ENCODE peak calls at places on chromosomes 3 and 15, in seven cellular contexts. O, H, A, N, T, J and Y are unnamed samples.

GRCh38 chr15:40873625-40874561 is at the start of gene RHOV:
- DNase-seq in H (peak), J (peak), A (no peak), N (peak), O (peak), T (peak), Y (peak)

GRCh38 chr15:73633991-73634495 is 854 bp upstream of the NPTN start:
- DNase-seq in T (no peak), J (no peak), H (no peak), A (no peak), N (no peak), O (peak), Y (no peak)

GRCh38 chr15:73295630-73296286 is 73.0 kb downstream of the HCN4 start:
- DNase-seq in A (no peak), J (no peak), O (no peak), N (no peak), H (no peak), T (peak), Y (no peak)

GRCh38 chr3:22960326-22960984 is 242.7 kb upstream of the UBE2E2 start:
- DNase-seq in N (no peak), T (peak), H (peak), A (no peak), J (peak), O (peak), Y (peak)

GRCh38 chr15:64105113-64105704 is 9.4 kb downstream of the SNX1 start:
- DNase-seq in N (no peak), J (no peak), O (peak), T (peak), A (no peak), H (no peak), Y (no peak)

GRCh38 chr3:168877899-168878298 is 782.2 kb upstream of the GOLIM4 start:
- DNase-seq in A (no peak), T (no peak), O (peak), J (peak), N (no peak), H (no peak), Y (peak)

GRCh38 chr3:159734681-159735080 is 254.0 kb upstream of the IL12A start:
- DNase-seq in N (no peak), A (no peak), O (peak), T (no peak), J (no peak), H (no peak), Y (no peak)

GRCh38 chr3:50562866-50563265 is 4.7 kb downstream of the C3orf18 start:
- DNase-seq in O (no peak), H (no peak), J (no peak), A (no peak), N (no peak), T (no peak), Y (no peak)

GRCh38 chr3:79515072-79515471 is 252.7 kb downstream of the ROBO1 start:
- DNase-seq in A (no peak), H (no peak), O (peak), T (no peak), N (no peak), J (no peak), Y (no peak)

GRCh38 chr3:106018929-106019328 is 150.1 kb upstream of the CBLB start:
- DNase-seq in J (no peak), H (no peak), A (no peak), T (no peak), N (no peak), O (no peak), Y (no peak)

GRCh38 chr3:126264952-126265351 is 84.6 kb upstream of the ALDH1L1 start:
- DNase-seq in J (no peak), N (peak), O (no peak), H (no peak), T (no peak), A (no peak), Y (peak)

GRCh38 chr15:99130314-99130713 is 25.4 kb downstream of the SYNM start:
- DNase-seq in O (peak), T (no peak), N (no peak), J (no peak), H (no peak), A (no peak), Y (no peak)

GRCh38 chr3:13461169-13462124 is 18.7 kb upstream of the HDAC11 start:
- DNase-seq in J (peak), O (peak), A (no peak), T (peak), N (peak), H (peak), Y (peak)

GRCh38 chr3:58164916-58165821 is 45.6 kb downstream of the DNASE1L3 start:
- DNase-seq in T (no peak), J (peak), N (no peak), H (no peak), A (no peak), O (no peak), Y (peak)

GRCh38 chr3:103410231-103410630 is 975.4 kb downstream of the ZPLD1 start:
- DNase-seq in J (no peak), O (no peak), H (no peak), A (no peak), N (peak), T (no peak), Y (peak)

GRCh38 chr3:38017445-38018295 is 11.8 kb downstream of the PLCD1 start:
- DNase-seq in O (no peak), N (no peak), A (no peak), T (no peak), H (no peak), J (no peak), Y (no peak)

GRCh38 chr15:91710072-91710471 is 143.4 kb upstream of the SLCO3A1 start:
- DNase-seq in J (no peak), O (no peak), A (peak), H (no peak), T (no peak), N (no peak), Y (no peak)

GRCh38 chr3:196063456-196063855 is 18.4 kb downstream of the TFRC start:
- DNase-seq in T (no peak), H (no peak), A (no peak), J (no peak), N (no peak), O (no peak), Y (no peak)

GRCh38 chr3:149197669-149198068 is 24.0 kb downstream of the CP start:
- DNase-seq in J (no peak), H (no peak), T (no peak), N (peak), O (no peak), A (no peak), Y (peak)

GRCh38 chr3:13713396-13713795 is 164.5 kb downstream of the FBLN2 start:
- DNase-seq in O (no peak), A (peak), J (peak), N (no peak), H (no peak), T (no peak), Y (no peak)

GRCh38 chr15:94674251-94674650 is 442.9 kb downstream of the MCTP2 start:
- DNase-seq in N (no peak), H (no peak), O (peak), T (no peak), J (no peak), A (peak), Y (no peak)

GRCh38 chr3:19065027-19065426 is 83.3 kb upstream of the KCNH8 start:
- DNase-seq in O (no peak), A (no peak), J (no peak), N (no peak), H (no peak), T (no peak), Y (peak)

GRCh38 chr15:77866596-77867125 is 210.8 kb downstream of the TBC1D2B start:
- DNase-seq in J (no peak), O (no peak), A (no peak), H (no peak), N (no peak), T (no peak), Y (no peak)

GRCh38 chr3:48069339-48069738 is 53.1 kb upstream of the MAP4 start:
- DNase-seq in N (no peak), A (no peak), O (no peak), H (no peak), T (no peak), J (no peak), Y (no peak)

GRCh38 chr3:6861989-6862879 is 1.3 kb downstream of the GRM7 start:
- DNase-seq in A (no peak), O (no peak), T (no peak), J (no peak), H (no peak), N (peak), Y (no peak)

GRCh38 chr15:63054985-63055384 is 12.4 kb downstream of the TPM1 start:
- DNase-seq in H (no peak), J (no peak), A (no peak), N (no peak), O (peak), T (no peak), Y (no peak)

GRCh38 chr3:128422762-128423524 is 43.7 kb downstream of the DNAJB8 start:
- DNase-seq in A (no peak), T (no peak), O (no peak), J (no peak), H (no peak), N (no peak), Y (no peak)

GRCh38 chr3:36763850-36764703 is at the start of gene DCLK3:
- DNase-seq in O (no peak), T (peak), J (no peak), N (peak), A (no peak), H (no peak), Y (peak)

GRCh38 chr3:184001761-184002160 is 15.9 kb downstream of the ABCC5 start:
- DNase-seq in O (no peak), N (no peak), T (no peak), H (no peak), A (no peak), J (no peak), Y (no peak)

GRCh38 chr3:196108075-196108743 is 26.3 kb upstream of the TFRC start:
- DNase-seq in O (no peak), J (peak), T (no peak), A (no peak), N (peak), H (no peak), Y (peak)

GRCh38 chr15:77107531-77108355 is 36.8 kb upstream of the TSPAN3 start:
- DNase-seq in J (peak), A (no peak), H (peak), N (peak), O (peak), T (peak), Y (peak)

GRCh38 chr15:78075490-78076230 is 1.9 kb downstream of the TBC1D2B start:
- DNase-seq in H (peak), O (peak), T (peak), A (no peak), J (peak), N (no peak), Y (peak)

GRCh38 chr3:105483476-105483875 is 116.8 kb downstream of the ALCAM start:
- DNase-seq in J (no peak), T (no peak), O (no peak), N (no peak), H (no peak), A (no peak), Y (no peak)

GRCh38 chr3:55189359-55189801 is 261.5 kb upstream of the LRTM1 start:
- DNase-seq in H (no peak), T (no peak), N (no peak), A (peak), O (no peak), J (no peak), Y (peak)

GRCh38 chr3:146160964-146161724 is at the start of gene PLOD2:
- DNase-seq in T (no peak), H (peak), A (no peak), O (peak), N (peak), J (peak), Y (peak)

GRCh38 chr15:68749365-68750141 is 71.1 kb downstream of the ANP32A start:
- DNase-seq in H (no peak), J (no peak), O (no peak), T (no peak), N (no peak), A (no peak), Y (no peak)

GRCh38 chr3:119360046-119360445 is 65.9 kb downstream of the ARHGAP31 start:
- DNase-seq in O (no peak), N (no peak), J (no peak), H (no peak), T (no peak), A (no peak), Y (peak)

GRCh38 chr15:31338879-31339557 is 12.4 kb downstream of the KLF13 start:
- DNase-seq in J (no peak), T (peak), A (no peak), H (no peak), O (peak), N (no peak), Y (peak)

GRCh38 chr3:196111939-196112386 is 30.1 kb upstream of the TFRC start:
- DNase-seq in N (no peak), T (no peak), J (no peak), O (no peak), A (no peak), H (no peak), Y (peak)

GRCh38 chr3:187197255-187197654 is at the start of gene RTP1:
- DNase-seq in N (no peak), T (no peak), O (no peak), J (no peak), A (no peak), H (no peak), Y (peak)
- TF ChIP-seq POLR2AphosphoS5 in N (no peak), T (no peak), O (no peak), J (no peak), A (no peak), H (no peak), Y (no peak)

DNA sequence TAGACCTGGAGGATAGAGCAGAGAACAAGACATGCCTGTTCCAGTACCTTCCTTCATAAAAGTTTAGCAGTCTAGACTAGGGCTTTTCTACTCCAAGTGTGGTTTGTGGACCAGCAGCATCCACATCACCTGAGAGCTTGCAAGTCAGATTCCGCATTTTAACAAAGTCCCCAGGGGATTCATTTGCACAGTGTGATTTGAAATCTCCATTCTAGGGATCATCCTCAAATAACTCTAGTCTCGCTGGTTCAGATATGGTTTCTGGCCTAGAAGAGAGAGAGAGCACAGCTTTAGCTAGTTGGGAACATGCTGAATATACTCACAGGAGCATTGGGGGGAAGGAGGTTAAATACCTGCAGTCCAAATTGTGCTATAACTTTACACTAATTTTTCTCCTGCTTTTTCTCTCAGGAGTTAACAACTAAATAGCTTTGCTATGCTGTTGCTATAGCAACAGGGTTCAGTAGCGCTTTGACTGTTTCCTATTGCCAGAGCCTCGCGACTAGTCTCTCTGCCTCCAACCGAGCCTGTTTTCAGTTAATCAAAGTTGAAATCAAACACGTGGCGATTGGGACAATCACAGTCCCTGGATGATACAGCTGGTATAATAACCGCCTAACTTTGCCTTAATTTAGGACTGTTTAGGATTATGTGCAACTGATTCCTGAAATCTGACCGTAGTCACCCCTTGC is 64.1 kb upstream of the RASGRF1 start:
- DNase-seq in H (no peak), J (no peak), O (no peak), A (no peak), N (no peak), T (no peak), Y (peak)
- TF ChIP-seq POLR2AphosphoS5 in H (no peak), J (no peak), O (no peak), A (no peak), N (no peak), T (no peak), Y (no peak)

GRCh38 chr3:42228796-42229195 is 37.2 kb downstream of the CCK start:
- DNase-seq in N (no peak), O (no peak), T (no peak), H (no peak), A (no peak), J (no peak), Y (peak)
- TF ChIP-seq POLR2AphosphoS5 in N (no peak), O (no peak), T (no peak), H (no peak), A (no peak), J (no peak), Y (no peak)

DNA sequence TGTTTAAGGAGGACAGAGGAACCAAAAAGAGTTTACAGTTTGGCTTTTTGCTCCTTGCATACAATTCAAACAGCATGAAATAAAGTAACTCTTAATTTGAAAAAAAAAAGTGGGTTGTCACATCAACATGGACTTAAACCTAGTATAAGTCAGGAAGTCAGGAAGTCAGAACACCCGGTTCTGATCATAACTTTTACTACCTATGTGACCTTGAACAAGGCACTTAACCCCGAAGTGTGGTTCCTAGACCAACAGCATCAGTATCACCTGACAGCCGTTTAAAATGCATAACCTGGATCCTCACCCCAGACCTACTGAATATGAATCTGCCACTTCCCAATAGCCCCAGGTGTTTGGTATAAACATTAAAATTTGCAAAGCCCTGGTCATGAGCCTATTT is 18.7 kb downstream of the LYSMD2 start:
- DNase-seq in A (no peak), T (no peak), J (no peak), N (no peak), O (no peak), H (no peak), Y (no peak)
- TF ChIP-seq POLR2AphosphoS5 in A (no peak), T (no peak), J (no peak), N (no peak), O (no peak), H (no peak), Y (no peak)